ENCODE peak calls at places on chromosomes 11 and 22, in nine cellular contexts. L is neural progenitor cell, J is spleen, M is right cardiac atrium, P is A673, Z is RWPE1, F is brain microvascular endothelial cell, N is thoracic aorta, C is A549. X is an unnamed sample.

GRCh38 chr11:43367382-43368178 is 8.9 kb downstream of the TTC17 start:
- DNase-seq in L (no peak), C (no peak), J (no peak), F (no peak), Z (no peak), P (no peak), M (no peak), N (no peak), X (peak; percentile 29)

GRCh38 chr22:31861226-31861840 is 83.0 kb upstream of the YWHAH start:
- DNase-seq in J (no peak), C (no peak), M (no peak), P (no peak), F (peak; percentile 19), Z (no peak), L (no peak), N (no peak), X (no peak)

GRCh38 chr11:10809373-10810199 is 860 bp upstream of the EIF4G2 start:
- DNase-seq in J (peak; percentile 91), P (peak; percentile 69), L (peak; percentile 88), Z (peak; percentile 67), N (no peak), M (no peak), F (peak; percentile 79), C (peak; percentile 58), X (no peak)

GRCh38 chr11:30758012-30758411 is 171.9 kb upstream of the MPPED2 start:
- DNase-seq in L (no peak), M (no peak), F (no peak), N (no peak), P (no peak), C (no peak), Z (no peak), J (no peak), X (no peak)

GRCh38 chr11:111765984-111766833 is at the start of gene PPP2R1B:
- DNase-seq in P (peak; percentile 89), L (peak; percentile 87), J (peak; percentile 94), C (peak; percentile 82), N (no peak), Z (peak; percentile 90), F (peak; percentile 40), M (peak; percentile 73), X (no peak)

GRCh38 chr22:43356881-43357280 is 13.7 kb upstream of the SCUBE1 start:
- DNase-seq in J (no peak), F (no peak), M (no peak), L (no peak), N (no peak), Z (no peak), C (no peak), P (no peak), X (no peak)

GRCh38 chr11:19121646-19122045 is 4.7 kb downstream of the ZDHHC13 start:
- DNase-seq in P (no peak), N (no peak), C (no peak), M (no peak), Z (no peak), F (peak; percentile 4), L (no peak), J (no peak), X (no peak)

GRCh38 chr22:19524170-19525115 is at the start of gene CLDN5:
- DNase-seq in F (no peak), L (peak; percentile 75), N (no peak), P (peak; percentile 53), J (peak; percentile 76), C (no peak), Z (no peak), M (peak; percentile 34), X (no peak)

GRCh38 chr22:37553725-37554124 is 6.6 kb upstream of the CDC42EP1 start:
- DNase-seq in J (no peak), N (no peak), Z (no peak), L (no peak), C (no peak), P (no peak), M (peak; percentile 4), F (no peak), X (no peak)

GRCh38 chr22:28146401-28147304 is 227.6 kb upstream of the PITPNB start:
- DNase-seq in Z (no peak), L (no peak), J (no peak), M (no peak), N (no peak), C (no peak), P (no peak), F (no peak), X (no peak)

GRCh38 chr11:119491753-119492455 is 68.9 kb upstream of the THY1 start:
- DNase-seq in P (peak; percentile 38), N (no peak), L (peak; percentile 31), C (no peak), M (no peak), Z (no peak), J (peak; percentile 31), F (peak; percentile 26), X (no peak)

GRCh38 chr11:2529636-2530035 is 84.8 kb downstream of the KCNQ1 start:
- DNase-seq in F (no peak), L (no peak), C (no peak), N (no peak), J (peak; percentile 70), M (no peak), P (no peak), Z (no peak), X (no peak)

GRCh38 chr22:20165913-20166312 is 15.1 kb upstream of the CCDC188 start:
- DNase-seq in P (no peak), Z (no peak), M (no peak), C (no peak), L (no peak), F (no peak), J (no peak), N (no peak), X (no peak)

DNA sequence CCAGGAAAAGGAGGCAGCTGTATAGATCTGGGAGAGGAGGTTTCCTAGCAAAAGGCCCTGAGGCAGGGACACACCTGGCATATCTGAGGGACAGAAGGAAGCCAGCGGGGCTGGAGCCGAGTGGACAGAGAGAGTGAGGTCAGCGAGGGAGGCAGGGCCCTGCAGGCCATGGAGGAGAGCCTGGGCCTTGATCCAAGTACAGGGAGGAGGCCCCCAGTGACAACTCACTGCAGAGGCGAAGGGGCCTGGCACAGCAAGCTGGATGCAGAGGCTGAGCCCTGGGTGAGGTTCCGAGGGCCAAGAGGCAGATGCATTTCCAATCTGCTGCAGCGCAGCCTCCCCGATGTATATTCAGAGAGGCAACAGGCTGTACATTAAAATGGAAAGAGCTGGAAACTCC is 10.5 kb upstream of the CBX6 start:
- DNase-seq in C (no peak), M (peak; percentile 68), Z (no peak), J (no peak), N (peak; percentile 54), P (no peak), L (no peak), F (no peak), X (no peak)
- H3K27ac ChIP-seq in C (no peak overlapping the region), M (peak overlapping the region; percentile 99), Z (no peak overlapping the region), J (no peak overlapping the region), N (peak overlapping the region; percentile 86), P (no peak overlapping the region), L (no peak overlapping the region), F (no peak overlapping the region), X (no peak overlapping the region)

DNA sequence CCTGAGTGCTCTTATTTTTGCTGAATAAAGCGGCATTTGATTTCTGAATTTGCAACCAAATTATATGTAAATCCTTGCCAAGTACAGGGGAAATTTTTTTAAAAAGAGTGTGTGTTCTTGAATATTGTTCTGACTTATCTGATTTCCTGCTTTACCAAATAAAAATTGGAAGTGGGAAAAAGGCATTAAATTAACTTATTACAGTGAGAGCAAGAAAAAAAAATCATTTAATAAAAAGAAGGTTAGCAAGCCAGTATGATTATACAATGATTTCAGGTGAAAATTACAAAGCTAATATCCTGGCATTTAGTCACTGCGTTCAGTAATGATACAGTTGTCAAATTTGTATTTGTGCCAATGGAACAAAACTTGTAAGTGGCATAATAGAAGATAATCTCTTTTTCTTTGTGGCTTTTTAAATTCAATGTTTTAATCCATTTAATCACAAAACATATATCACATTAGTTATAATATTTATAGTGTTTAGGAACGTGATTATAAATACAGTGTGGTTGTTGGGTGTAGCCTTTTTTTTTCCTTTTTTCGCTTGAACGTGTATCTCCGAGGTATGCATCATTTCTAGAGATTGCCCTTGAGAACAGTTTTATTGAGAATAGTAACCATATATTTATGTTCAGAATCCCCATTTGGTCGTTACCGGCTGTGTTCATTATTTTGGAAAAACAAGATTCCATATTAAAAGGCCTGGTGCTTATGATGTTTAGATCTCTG is 82.0 kb upstream of the PPARA start:
- DNase-seq in Z (no peak), P (peak; percentile 34), C (no peak), L (no peak), M (no peak), J (no peak), F (no peak), N (no peak), X (no peak)
- H3K27ac ChIP-seq in Z (peak overlapping the region; percentile 100), P (peak overlapping the region; percentile 100), C (peak overlapping the region; percentile 99), L (no peak overlapping the region), M (no peak overlapping the region), J (peak overlapping the region; percentile 84), F (peak overlapping the region; percentile 93), N (peak overlapping the region; percentile 98), X (peak overlapping the region; percentile 99)

GRCh38 chr11:114276077-114276476 is 20.1 kb upstream of the NNMT start:
- DNase-seq in M (no peak), J (no peak), L (no peak), Z (no peak), C (no peak), P (no peak), N (no peak), F (no peak), X (no peak)
- H3K27ac ChIP-seq in M (no peak overlapping the region), J (no peak overlapping the region), L (no peak overlapping the region), Z (no peak overlapping the region), C (no peak overlapping the region), P (no peak overlapping the region), N (no peak overlapping the region), F (no peak overlapping the region), X (no peak overlapping the region)

DNA sequence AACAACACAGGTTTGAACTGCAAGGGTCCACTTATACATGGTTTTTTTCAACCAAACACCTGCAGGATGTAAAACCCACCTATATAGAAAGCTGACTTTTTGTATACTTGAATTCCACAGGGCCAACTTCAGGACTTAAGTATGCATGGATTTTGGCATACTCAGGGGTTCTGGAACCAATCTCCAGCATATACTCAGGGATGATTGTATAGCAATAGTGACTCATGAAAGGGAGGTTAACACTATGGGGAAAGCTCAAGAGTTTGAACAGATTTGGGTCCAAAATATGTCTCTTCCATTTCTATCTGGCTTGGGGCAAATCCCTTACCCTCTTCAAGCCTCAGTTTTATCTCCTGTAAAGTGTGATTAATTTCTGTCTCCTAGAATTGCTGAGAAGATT is 94.9 kb downstream of the MICAL2 start:
- DNase-seq in J (no peak), P (no peak), N (no peak), L (no peak), F (no peak), M (no peak), Z (no peak), C (no peak), X (no peak)
- H3K27ac ChIP-seq in J (no peak overlapping the region), P (no peak overlapping the region), N (peak overlapping the region; percentile 54), L (no peak overlapping the region), F (peak overlapping the region; percentile 99), M (no peak overlapping the region), Z (no peak overlapping the region), C (no peak overlapping the region), X (no peak overlapping the region)

GRCh38 chr11:124754309-124754708 is 2.3 kb upstream of the VSIG2 start:
- DNase-seq in Z (no peak), P (no peak), C (no peak), F (no peak), J (no peak), M (no peak), L (no peak), N (no peak), X (no peak)
- H3K27ac ChIP-seq in Z (no peak overlapping the region), P (no peak overlapping the region), C (no peak overlapping the region), F (no peak overlapping the region), J (no peak overlapping the region), M (no peak overlapping the region), L (no peak overlapping the region), N (no peak overlapping the region), X (no peak overlapping the region)

X was measured in epithelial cell of prostate.